ENCODE peak calls at places on chromosome X, in four cellular contexts. Y is OCI-LY7, Z is mammary epithelial cell, H is astrocyte. P is an unnamed sample.

GRCh38 chrX:83934220-83934619 is 73.3 kb downstream of the CYLC1 start:
- DNase-seq in Z (no peak), Y (no peak), H (no peak), P (peak; percentile 42)

GRCh38 chrX:125219852-125220251 is 99.8 kb upstream of the TEX13C start:
- DNase-seq in Y (no peak), H (no peak), Z (no peak), P (no peak)

GRCh38 chrX:30863969-30864368 is 25.1 kb downstream of the TAB3 start:
- DNase-seq in Z (no peak), Y (no peak), H (no peak), P (no peak)

GRCh38 chrX:15059488-15059887 is 186.3 kb downstream of the MOSPD2 start:
- DNase-seq in Z (no peak), H (no peak), Y (no peak), P (peak; percentile 7)

GRCh38 chrX:70293621-70294020 is 3.7 kb downstream of the KIF4A start:
- DNase-seq in H (no peak), Y (no peak), Z (peak; percentile 32), P (peak; percentile 59)

GRCh38 chrX:95764972-95765451 is 919.6 kb upstream of the DIAPH2 start:
- DNase-seq in Y (peak; percentile 7), H (peak; percentile 4), Z (peak; percentile 11), P (peak; percentile 67)

GRCh38 chrX:13652256-13653021 is 502 bp upstream of the TCEANC start:
- DNase-seq in Z (peak; percentile 85), H (peak; percentile 96), Y (no peak), P (peak; percentile 88)

GRCh38 chrX:40112996-40113395 is 15.2 kb upstream of the BCOR start:
- DNase-seq in Y (no peak), H (no peak), Z (no peak), P (no peak)

GRCh38 chrX:110056419-110056818 is 53.5 kb downstream of the TMEM164 start:
- DNase-seq in H (no peak), Z (no peak), Y (no peak), P (no peak)

GRCh38 chrX:28876415-28876814 is 289.2 kb downstream of the IL1RAPL1 start:
- DNase-seq in Y (no peak), Z (no peak), H (no peak), P (no peak)

GRCh38 chrX:134377537-134377936 is 82.4 kb upstream of the HPRT1 start:
- DNase-seq in Y (peak; percentile 68), Z (peak; percentile 32), H (peak; percentile 36), P (peak; percentile 60)

GRCh38 chrX:47854474-47854873 is 17.8 kb downstream of the ZNF81 start:
- DNase-seq in H (no peak), Y (peak; percentile 22), Z (peak; percentile 14), P (peak; percentile 30)

GRCh38 chrX:110327336-110327735 is 9.5 kb upstream of the AMMECR1 start:
- DNase-seq in Z (no peak), H (no peak), Y (no peak), P (no peak)

GRCh38 chrX:120560405-120560841 is 339 bp downstream of the CUL4B start:
- DNase-seq in Z (peak; percentile 35), H (peak; percentile 22), Y (peak; percentile 36), P (peak; percentile 42)

GRCh38 chrX:134137353-134137752 is 99.6 kb upstream of the CCDC160 start:
- DNase-seq in Y (no peak), Z (no peak), H (no peak), P (no peak)

GRCh38 chrX:30533261-30533660 is 44.3 kb downstream of the TASL start:
- DNase-seq in Y (no peak), H (no peak), Z (peak; percentile 7), P (peak; percentile 20)

GRCh38 chrX:13029341-13029740 is 15.1 kb downstream of the FAM9C start:
- DNase-seq in H (no peak), Z (no peak), Y (no peak), P (peak; percentile 80)

GRCh38 chrX:72644946-72645345 is 69.2 kb downstream of the PHKA1 start:
- DNase-seq in Y (no peak), Z (peak; percentile 6), H (no peak), P (no peak)

GRCh38 chrX:41491267-41492004 is 44.3 kb downstream of the NYX start:
- DNase-seq in Z (peak; percentile 90), Y (no peak), H (peak; percentile 96), P (peak; percentile 76)

GRCh38 chrX:151013164-151013743 is 30.1 kb downstream of the HMGB3 start:
- DNase-seq in Y (no peak), Z (no peak), H (no peak), P (no peak)

GRCh38 chrX:22124098-22124497 is 92.0 kb downstream of the PHEX start:
- DNase-seq in Y (no peak), Z (peak; percentile 85), H (peak; percentile 8), P (peak; percentile 61)

GRCh38 chrX:123665197-123665596 is 67.7 kb downstream of the THOC2 start:
- DNase-seq in Z (peak; percentile 77), Y (no peak), H (peak; percentile 21), P (peak; percentile 24)

GRCh38 chrX:40912166-40912565 is 173.1 kb upstream of the USP9X start:
- DNase-seq in Y (no peak), H (no peak), Z (no peak), P (no peak)

GRCh38 chrX:135328421-135329005 is 19.2 kb downstream of the ETDC start:
- DNase-seq in Z (peak; percentile 65), Y (no peak), H (peak; percentile 21), P (no peak)

GRCh38 chrX:53320543-53321215 is 39.3 kb upstream of the IQSEC2 start:
- DNase-seq in H (no peak), Z (no peak), Y (no peak), P (no peak)

GRCh38 chrX:10902001-10902400 is 209.1 kb upstream of the HCCS start:
- DNase-seq in H (peak; percentile 61), Y (no peak), Z (peak; percentile 48), P (peak; percentile 60)

GRCh38 chrX:50953832-50954231 is 43.3 kb downstream of the BMP15 start:
- DNase-seq in H (no peak), Z (no peak), Y (no peak), P (no peak)

GRCh38 chrX:69285881-69286545 is 120.8 kb upstream of the PJA1 start:
- DNase-seq in Y (peak; percentile 49), Z (peak; percentile 9), H (no peak), P (peak; percentile 57)

GRCh38 chrX:20265221-20265725 is 1.4 kb downstream of the RPS6KA3 start:
- DNase-seq in H (peak; percentile 87), Y (peak; percentile 47), Z (peak; percentile 77), P (peak; percentile 63)

GRCh38 chrX:103309860-103310591 is 764 bp downstream of the BEX2 start:
- DNase-seq in Z (no peak), H (no peak), Y (no peak), P (no peak)

GRCh38 chrX:109384569-109385174 is 97.2 kb downstream of the GUCY2F start:
- DNase-seq in Z (no peak), H (no peak), Y (peak; percentile 1), P (peak; percentile 40)

GRCh38 chrX:44875185-44875489 is 2.1 kb downstream of the KDM6A start:
- DNase-seq in Y (no peak), Z (no peak), H (no peak), P (no peak)

GRCh38 chrX:44881549-44881948 is 8.6 kb downstream of the KDM6A start:
- DNase-seq in Y (no peak), H (no peak), Z (no peak), P (no peak)

GRCh38 chrX:44876767-44877166 is 3.8 kb downstream of the KDM6A start:
- DNase-seq in Z (no peak), H (no peak), Y (no peak), P (no peak)

GRCh38 chrX:44876076-44876475 is 3.1 kb downstream of the KDM6A start:
- DNase-seq in H (peak; percentile 27), Y (no peak), Z (peak; percentile 53), P (peak; percentile 59)

DNA sequence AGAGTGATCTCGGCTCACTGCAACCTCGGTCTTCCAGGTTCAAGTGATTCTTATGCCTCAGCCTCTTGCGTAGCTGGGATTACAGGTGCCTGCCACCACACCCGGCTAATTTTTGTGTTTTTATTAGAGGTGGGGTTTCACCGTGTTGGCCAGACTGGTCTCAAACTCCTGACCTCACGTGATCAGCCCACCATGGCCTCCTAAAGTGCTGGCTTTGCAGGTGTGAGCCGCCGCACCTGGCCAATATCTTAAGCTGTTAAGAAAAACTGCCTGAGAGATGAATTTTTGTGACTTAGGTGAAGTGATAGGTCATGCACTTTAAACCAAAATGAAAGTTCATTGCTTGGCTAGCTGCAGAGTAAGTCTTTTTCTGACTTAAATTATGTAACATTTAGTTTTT is 5.8 kb downstream of the KDM6A start:
- DNase-seq in Z (no peak), H (no peak), Y (no peak), P (no peak)
- H3K4me1 ChIP-seq in Z (peaks cover 3% of the 10 kb centered on the region), H (no peaks in the 10 kb centered on the region), Y (no peaks in the 10 kb centered on the region), P (peaks cover 8% of the 10 kb centered on the region)

GRCh38 chrX:24692305-24692704 is 1.4 kb upstream of the POLA1 start:
- DNase-seq in Y (no peak), H (no peak), Z (no peak), P (no peak)

GRCh38 chrX:24693453-24694202 is at the start of gene POLA1:
- DNase-seq in Y (peak; percentile 91), Z (peak; percentile 94), H (peak; percentile 90), P (peak; percentile 95)

GRCh38 chrX:24694825-24695224 is 1.1 kb downstream of the POLA1 start:
- DNase-seq in Z (no peak), Y (no peak), H (no peak), P (no peak)

DNA sequence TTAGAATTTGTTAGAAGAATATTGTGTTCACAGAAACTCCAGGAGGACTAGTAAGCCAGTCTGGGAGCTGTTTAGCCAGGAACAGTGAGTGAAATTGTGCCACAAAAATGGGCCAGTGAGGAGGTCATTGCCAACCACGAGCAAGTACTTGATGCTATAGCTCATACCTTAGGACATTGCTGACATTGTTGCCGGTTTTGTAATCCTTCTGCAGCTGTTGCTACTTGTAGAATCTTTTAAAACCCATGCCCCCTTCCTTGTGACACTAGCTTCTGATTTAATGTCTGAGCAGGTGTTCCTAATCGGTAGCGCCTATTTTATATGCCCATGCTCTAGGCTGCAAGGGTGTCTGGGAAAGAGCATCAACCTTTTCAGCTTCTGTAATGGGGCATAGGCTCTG is 2.5 kb downstream of the POLA1 start:
- DNase-seq in Z (no peak), H (no peak), Y (no peak), P (no peak)
- H3K4me3 ChIP-seq in Z (no peak overlapping the region), H (no peak overlapping the region), Y (peak overlapping the region; percentile 94), P (no peak overlapping the region)

GRCh38 chrX:9518896-9519295 is 54.0 kb downstream of the TBL1X start:
- DNase-seq in H (no peak), Y (no peak), Z (no peak), P (no peak)

GRCh38 chrX:9516635-9517034 is 51.8 kb downstream of the TBL1X start:
- DNase-seq in Y (no peak), H (no peak), Z (no peak), P (no peak)

GRCh38 chrX:9515464-9515863 is 50.6 kb downstream of the TBL1X start:
- DNase-seq in Y (no peak), H (no peak), Z (no peak), P (no peak)

GRCh38 chrX:9515973-9516538 is 51.2 kb downstream of the TBL1X start:
- DNase-seq in Z (no peak), Y (no peak), H (no peak), P (no peak)

DNA sequence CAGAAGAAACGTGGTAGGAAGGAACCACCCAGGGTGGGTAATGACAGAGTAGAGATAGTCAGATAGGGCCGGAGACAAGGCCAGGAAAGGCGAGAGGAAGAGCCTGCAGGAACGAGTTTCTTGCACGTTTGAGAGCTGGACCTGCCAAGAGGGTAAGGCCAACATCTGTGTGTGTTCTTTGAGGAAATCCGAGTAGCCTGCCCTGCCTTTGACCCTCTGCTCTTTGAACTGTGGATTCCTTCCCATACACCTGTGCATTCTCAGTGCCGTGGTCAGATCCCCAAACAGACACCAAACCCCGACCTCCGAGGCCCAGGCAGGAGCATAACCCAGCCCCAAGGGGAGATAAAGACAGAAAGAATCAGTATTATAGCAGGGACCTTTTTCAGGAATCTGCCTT is 52.2 kb downstream of the TBL1X start:
- DNase-seq in H (no peak), Y (no peak), Z (no peak), P (no peak)
- H4K20me1 ChIP-seq in H (peaks cover 13% of the 10 kb centered on the region), Y (no peaks in the 10 kb centered on the region), Z (no peaks in the 10 kb centered on the region), P (no peaks in the 10 kb centered on the region)

GRCh38 chrX:115367455-115367854 is 77.9 kb downstream of the LUZP4 start:
- DNase-seq in Z (peak; percentile 72), H (peak; percentile 75), Y (no peak), P (no peak)
- H3K4me1 ChIP-seq in Z (peaks cover 19% of the 10 kb centered on the region), H (peaks cover 24% of the 10 kb centered on the region), Y (no peaks in the 10 kb centered on the region), P (peaks cover 15% of the 10 kb centered on the region)